ENCODE peak calls at places on chromosome 19, in five cellular contexts. R is activated naive CD4-positive, alpha-beta T cell treated with anti-CD3 and anti-CD28 coated beads, Interleukin-2, amount 10 ng/mL, durations not matched to agents 7 days and 5 days; S is kidney tubule cell; J is HCT116; W is neural crest cell. X is an unnamed sample.

GRCh38 chr19:6393982-6394412 is 1.0 kb upstream of the GTF2F1 start:
- DNase-seq in R (peak; percentile 81), J (no peak), W (no peak), S (no peak), X (no peak)

GRCh38 chr19:58570770-58571574 is 2.2 kb downstream of the MZF1 start:
- DNase-seq in R (peak; percentile 15), J (no peak), S (no peak), W (no peak), X (no peak)

GRCh38 chr19:13692096-13692495 is 72.2 kb upstream of the MRI1 start:
- DNase-seq in R (no peak), J (no peak), W (no peak), S (peak; percentile 47), X (no peak)

GRCh38 chr19:2041686-2042484 is 9.2 kb downstream of the MKNK2 start:
- DNase-seq in W (peak; percentile 88), R (peak; percentile 99), J (peak; percentile 82), S (peak; percentile 97), X (peak; percentile 98)

GRCh38 chr19:47095707-47096704 is 17.6 kb downstream of the ZC3H4 start:
- DNase-seq in J (peak; percentile 91), W (no peak), R (no peak), S (peak; percentile 81), X (no peak)

GRCh38 chr19:10655457-10656312 is 1.5 kb downstream of the ILF3 start:
- DNase-seq in J (no peak), S (peak; percentile 41), W (no peak), R (peak; percentile 27), X (no peak)

GRCh38 chr19:294341-294818 is 3.2 kb upstream of the PLPP2 start:
- DNase-seq in W (no peak), R (no peak), S (peak; percentile 23), J (no peak), X (no peak)

GRCh38 chr19:37997911-37998344 is 90.9 kb downstream of the SIPA1L3 start:
- DNase-seq in W (no peak), R (no peak), S (peak; percentile 95), J (peak; percentile 91), X (no peak)

GRCh38 chr19:31675187-31675913 is 326.1 kb upstream of the TSHZ3 start:
- DNase-seq in S (no peak), W (no peak), J (no peak), R (no peak), X (no peak)

GRCh38 chr19:20070691-20071090 is 7.1 kb upstream of the ZNF90 start:
- DNase-seq in S (no peak), R (no peak), J (no peak), W (no peak), X (no peak)

GRCh38 chr19:20162821-20163220 is 4.2 kb upstream of the ZNF486 start:
- DNase-seq in W (no peak), S (no peak), J (no peak), R (peak; percentile 24), X (no peak)

GRCh38 chr19:56105090-56105701 is 15.9 kb downstream of the ZNF787 start:
- DNase-seq in W (peak; percentile 40), R (peak; percentile 71), J (peak; percentile 15), S (peak; percentile 77), X (peak; percentile 58)

GRCh38 chr19:1001538-1002166 is 1.4 kb downstream of the GRIN3B start:
- DNase-seq in S (peak; percentile 37), R (peak; percentile 79), J (no peak), W (peak; percentile 73), X (no peak)

GRCh38 chr19:45774765-45775164 is 5.7 kb upstream of the SIX5 start:
- DNase-seq in R (no peak), W (no peak), J (no peak), S (peak; percentile 45), X (no peak)

GRCh38 chr19:51372649-51373504 is at the start of gene NKG7:
- DNase-seq in R (peak; percentile 74), W (no peak), S (no peak), J (no peak), X (no peak)

GRCh38 chr19:53112286-53112685 is 9.1 kb upstream of the ZNF160 start:
- DNase-seq in J (no peak), R (no peak), W (no peak), S (no peak), X (no peak)

GRCh38 chr19:42132030-42132628 is at the start of gene POU2F2:
- DNase-seq in R (peak; percentile 93), J (no peak), W (no peak), S (no peak), X (peak; percentile 17)

GRCh38 chr19:27909185-27909840 is 1303.6 kb downstream of the UQCRFS1 start:
- DNase-seq in W (no peak), R (no peak), S (no peak), J (no peak), X (no peak)

GRCh38 chr19:7933411-7933810 is 7.5 kb upstream of the CTXN1 start:
- DNase-seq in W (no peak), J (no peak), R (no peak), S (no peak), X (no peak)

GRCh38 chr19:29098863-29099481 is 114.0 kb downstream of the UQCRFS1 start:
- DNase-seq in S (peak; percentile 97), W (no peak), J (no peak), R (no peak), X (peak; percentile 40)